ENCODE peak calls at places on chromosome 13, in five cellular contexts. I is K562, V is HCT116, K is GM12878, T is H1. J is an unnamed sample.

GRCh38 chr13:66312312-66313087 is 917.6 kb downstream of the PCDH9 start:
- DNase-seq in I (no peak), V (no peak), K (no peak), T (no peak), J (peak; percentile 6)

GRCh38 chr13:51125495-51126226 is 14.6 kb upstream of the C13orf42 start:
- DNase-seq in I (peak; percentile 25), V (peak; percentile 60), K (peak; percentile 16), T (peak; percentile 43), J (peak; percentile 63)

GRCh38 chr13:21310220-21310619 is 133.8 kb downstream of the MRPL57 start:
- DNase-seq in I (no peak), V (no peak), K (no peak), T (no peak), J (no peak)

GRCh38 chr13:112855859-112856258 is 113.2 kb upstream of the MCF2L start:
- DNase-seq in I (no peak), V (no peak), K (no peak), T (no peak), J (no peak)

GRCh38 chr13:79735228-79735627 is 254.3 kb downstream of the NDFIP2 start:
- DNase-seq in I (no peak), V (no peak), K (no peak), T (no peak), J (no peak)

GRCh38 chr13:113777311-113778260 is 18.6 kb downstream of the TMEM255B start:
- DNase-seq in I (peak; percentile 33), V (no peak), K (no peak), T (no peak), J (no peak)

GRCh38 chr13:49259586-49259985 is 11.9 kb downstream of the CDADC1 start:
- DNase-seq in I (no peak), V (no peak), K (no peak), T (no peak), J (no peak)

GRCh38 chr13:98022210-98022609 is 68.7 kb downstream of the IPO5 start:
- DNase-seq in I (no peak), V (no peak), K (no peak), T (no peak), J (peak; percentile 29)

GRCh38 chr13:75307370-75307984 is 174.5 kb downstream of the TBC1D4 start:
- DNase-seq in I (no peak), V (no peak), K (no peak), T (no peak), J (no peak)

GRCh38 chr13:107937841-107938240 is 277.5 kb downstream of the LIG4 start:
- DNase-seq in I (peak; percentile 23), V (no peak), K (no peak), T (no peak), J (no peak)

GRCh38 chr13:46478641-46479040 is 74.3 kb upstream of the LRCH1 start:
- DNase-seq in I (no peak), V (no peak), K (no peak), T (no peak), J (no peak)

GRCh38 chr13:112764864-112765561 is 75.2 kb downstream of the ATP11A start:
- DNase-seq in I (no peak), V (no peak), K (no peak), T (no peak), J (no peak)

GRCh38 chr13:59700281-59700680 is 463.4 kb downstream of the DIAPH3 start:
- DNase-seq in I (no peak), V (no peak), K (no peak), T (no peak), J (peak; percentile 34)

DNA sequence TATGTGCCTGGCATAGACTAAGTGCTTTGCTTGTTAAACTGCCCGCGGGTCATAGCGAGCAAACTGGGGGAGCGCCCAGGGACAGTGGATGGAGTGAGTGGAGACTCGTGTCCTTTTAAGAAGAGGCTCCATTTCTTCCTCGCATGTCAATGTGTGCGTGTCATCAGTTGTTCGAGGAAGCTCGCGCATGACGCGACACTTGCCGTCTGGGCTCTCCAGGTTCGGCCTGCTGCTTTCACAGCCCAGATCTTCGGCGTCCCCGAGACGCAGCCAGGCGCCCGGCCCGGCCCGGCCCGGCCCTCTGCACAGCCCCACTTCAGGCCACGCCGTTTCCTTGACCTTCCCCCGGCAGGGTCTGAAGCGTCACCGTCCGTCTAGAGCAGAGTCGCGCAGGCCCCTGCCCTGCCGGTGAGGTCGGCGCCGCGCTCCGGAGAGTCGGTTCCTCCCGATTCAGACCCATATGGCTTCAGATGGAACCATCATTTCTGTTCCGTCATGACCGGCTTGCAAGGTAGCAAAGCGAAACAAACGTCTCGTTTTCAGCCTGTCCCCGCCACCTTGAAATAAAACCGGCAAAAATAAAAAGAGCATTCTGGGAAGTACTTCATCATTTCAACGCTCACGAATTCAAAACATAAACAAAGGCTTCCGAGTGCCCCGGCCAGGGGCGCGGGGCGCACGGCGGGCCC is 604 bp upstream of the ARHGEF7 start:
- DNase-seq in I (no peak), V (no peak), K (no peak), T (no peak), J (no peak)
- TF ChIP-seq SRF in I (no peak), V (no peak), K (no peak), T (no peak), J (no peak)

DNA sequence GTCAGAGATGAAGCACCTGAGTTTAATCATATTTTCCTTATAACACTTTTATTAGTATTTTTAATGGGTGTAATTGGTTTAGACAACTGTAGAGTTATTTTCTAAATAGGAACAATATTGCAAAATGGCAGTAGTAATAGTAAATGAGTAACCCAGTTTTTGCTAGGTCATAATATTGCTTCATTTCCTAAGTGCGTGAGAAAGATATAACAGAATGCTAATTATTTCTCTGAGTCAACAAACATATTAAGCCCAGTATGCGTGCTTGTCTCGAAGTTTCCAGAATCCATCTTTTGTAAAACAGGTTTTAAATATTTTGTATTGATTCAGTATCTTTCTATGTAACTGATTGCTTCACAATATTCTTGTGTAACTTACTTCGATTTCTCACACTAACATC is 315.3 kb downstream of the MYO16 start:
- DNase-seq in I (no peak), V (no peak), K (no peak), T (no peak), J (no peak)
- TF ChIP-seq SRF in I (no peak), V (no peak), K (no peak), T (no peak), J (no peak)

GRCh38 chr13:74128171-74128767 is 5.9 kb downstream of the KLF12 start:
- DNase-seq in I (no peak), V (no peak), K (no peak), T (no peak), J (peak; percentile 16)
- TF ChIP-seq SRF in I (no peak), V (no peak), K (no peak), T (no peak), J (no peak)

GRCh38 chr13:27644302-27644701 is 22.6 kb downstream of the POLR1D start:
- DNase-seq in I (no peak), V (peak; percentile 27), K (no peak), T (no peak), J (no peak)
- TF ChIP-seq SRF in I (no peak), V (no peak), K (no peak), T (no peak), J (no peak)

GRCh38 chr13:77014906-77015685 is 11.9 kb downstream of the FBXL3 start:
- DNase-seq in I (no peak), V (no peak), K (no peak), T (no peak), J (no peak)

GRCh38 chr13:77009011-77009410 is 17.1 kb downstream of the CLN5 start:
- DNase-seq in I (no peak), V (no peak), K (no peak), T (no peak), J (no peak)

GRCh38 chr13:77016888-77017623 is 9.9 kb downstream of the FBXL3 start:
- DNase-seq in I (no peak), V (no peak), K (no peak), T (no peak), J (no peak)

GRCh38 chr13:77016241-77016812 is 10.6 kb downstream of the FBXL3 start:
- DNase-seq in I (no peak), V (no peak), K (no peak), T (no peak), J (no peak)

DNA sequence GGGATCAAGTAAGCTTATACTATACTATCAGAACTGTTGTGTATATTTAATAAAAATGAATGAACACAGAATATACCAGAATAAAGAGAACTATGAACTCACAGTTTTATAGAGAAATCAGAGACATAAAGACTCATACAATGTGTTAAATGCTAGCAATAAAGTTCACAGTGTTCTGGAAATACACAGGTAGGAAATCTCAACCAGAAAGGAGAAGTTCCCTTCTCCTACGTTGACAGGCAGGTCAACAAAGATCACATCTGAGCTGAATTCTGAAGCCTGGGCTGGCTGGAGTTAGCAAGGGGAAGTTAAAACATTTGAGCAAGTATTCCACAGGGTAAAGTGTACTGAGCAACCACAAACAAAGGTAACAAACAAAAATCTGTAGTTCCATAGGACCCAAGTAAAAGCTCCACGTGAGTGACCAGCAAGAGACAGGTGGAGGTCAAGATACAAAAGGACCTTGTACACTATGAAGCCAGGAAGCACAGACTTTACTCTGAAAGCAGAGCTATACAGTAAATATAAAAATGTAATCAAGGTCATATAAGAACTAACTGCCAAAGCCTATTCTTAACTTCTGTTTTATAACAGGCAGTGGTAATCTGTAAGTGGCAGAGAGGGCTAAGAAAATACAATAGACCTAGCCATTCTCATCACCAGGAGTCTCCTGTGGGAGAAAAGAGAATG is 13.0 kb downstream of the FBXL3 start:
- DNase-seq in I (no peak), V (no peak), K (no peak), T (no peak), J (no peak)
- TF ChIP-seq SRF in I (no peak), V (no peak), K (no peak), T (no peak), J (no peak)

GRCh38 chr13:53382008-53382407 is 353.4 kb downstream of the OLFM4 start:
- DNase-seq in I (no peak), V (no peak), K (no peak), T (no peak), J (no peak)
- TF ChIP-seq SRF in I (no peak), V (no peak), K (no peak), T (no peak), J (no peak)

GRCh38 chr13:32266130-32266529 is 49.0 kb downstream of the ZAR1L start:
- DNase-seq in I (no peak), V (no peak), K (no peak), T (no peak), J (peak; percentile 67)

GRCh38 chr13:32262165-32262564 is 53.0 kb downstream of the ZAR1L start:
- DNase-seq in I (no peak), V (no peak), K (no peak), T (no peak), J (no peak)

GRCh38 chr13:32265726-32266125 is 49.4 kb downstream of the ZAR1L start:
- DNase-seq in I (no peak), V (no peak), K (no peak), T (no peak), J (peak; percentile 35)

GRCh38 chr13:32262619-32263018 is 52.5 kb downstream of the ZAR1L start:
- DNase-seq in I (no peak), V (no peak), K (no peak), T (no peak), J (no peak)

DNA sequence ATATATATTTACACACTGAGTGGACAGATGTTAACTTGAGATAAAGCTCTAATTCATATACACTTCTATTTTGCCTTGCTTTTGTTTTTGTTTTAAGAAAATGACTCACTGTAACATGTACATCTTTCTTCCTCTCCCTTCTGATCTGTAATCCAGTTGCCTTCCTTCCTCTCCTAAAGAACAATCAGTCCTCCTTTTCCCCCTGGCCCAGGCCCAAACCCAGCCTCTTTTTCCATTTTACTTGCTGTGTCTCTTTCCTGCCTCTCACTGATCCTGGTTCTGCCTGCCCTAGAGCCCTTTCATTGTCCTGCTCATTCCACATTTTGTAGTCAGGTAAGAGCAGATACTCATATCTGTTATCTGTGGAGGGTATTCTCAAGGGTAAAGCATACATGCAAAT is 50.8 kb downstream of the ZAR1L start:
- DNase-seq in I (no peak), V (no peak), K (no peak), T (no peak), J (no peak)
- TF ChIP-seq SRF in I (no peak), V (no peak), K (no peak), T (no peak), J (no peak)